ENCODE peak calls at places on chromosomes 4 and X, in nine cellular contexts. S, N, G, O, H, I, F, D and Q are unnamed samples.

GRCh38 chr4:54961357-54961975 is 163.9 kb downstream of the KDR start:
- DNase-seq in S (no peak), N (peak), G (no peak), O (no peak), H (no peak), I (peak), F (no peak), D (no peak), Q (peak)

GRCh38 chr4:76539979-76540378 is 105.0 kb downstream of the SHROOM3 start:
- DNase-seq in S (no peak), N (no peak), G (no peak), O (no peak), H (no peak), I (peak), F (no peak), D (no peak), Q (no peak)

GRCh38 chr4:7004331-7004730 is 38.8 kb upstream of the TADA2B start:
- DNase-seq in S (no peak), N (no peak), G (no peak), O (peak), H (no peak), I (no peak), F (no peak), D (no peak), Q (peak)

GRCh38 chrX:100649550-100650356 is 5.8 kb downstream of the SRPX2 start:
- DNase-seq in S (peak), N (no peak), G (no peak), O (peak), H (peak), I (peak), F (no peak), D (no peak), Q (peak)

GRCh38 chrX:39855748-39856129 is 242.0 kb downstream of the BCOR start:
- DNase-seq in S (no peak), N (no peak), G (peak), O (no peak), H (no peak), I (peak), F (peak), D (peak), Q (peak)

GRCh38 chr4:120770897-120771296 is 151.6 kb downstream of the PRDM5 start:
- DNase-seq in S (no peak), N (no peak), G (no peak), O (no peak), H (no peak), I (no peak), F (no peak), D (no peak), Q (no peak)

GRCh38 chr4:124685851-124686250 is 26.7 kb downstream of the ANKRD50 start:
- DNase-seq in S (no peak), N (no peak), G (no peak), O (no peak), H (no peak), I (no peak), F (no peak), D (no peak), Q (no peak)

GRCh38 chr4:87524456-87524855 is 4.7 kb downstream of the SPARCL1 start:
- DNase-seq in S (no peak), N (no peak), G (no peak), O (no peak), H (no peak), I (no peak), F (no peak), D (no peak), Q (no peak)

GRCh38 chr4:3868146-3868840 is 102.1 kb downstream of the ADRA2C start:
- DNase-seq in S (peak), N (no peak), G (no peak), O (peak), H (peak), I (peak), F (no peak), D (peak), Q (peak)

GRCh38 chr4:103329642-103330041 is 131.5 kb upstream of the CENPE start:
- DNase-seq in S (no peak), N (no peak), G (no peak), O (no peak), H (no peak), I (no peak), F (no peak), D (no peak), Q (no peak)

GRCh38 chrX:29666361-29666760 is 549.0 kb upstream of the MAGEB2 start:
- DNase-seq in S (no peak), N (no peak), G (no peak), O (no peak), H (no peak), I (no peak), F (no peak), D (no peak), Q (no peak)

GRCh38 chrX:86805241-86805640 is 657.0 kb downstream of the DACH2 start:
- DNase-seq in S (no peak), N (no peak), G (no peak), O (no peak), H (no peak), I (no peak), F (no peak), D (no peak), Q (no peak)

GRCh38 chrX:126994011-126994410 is 174.5 kb downstream of the PRR32 start:
- DNase-seq in S (peak), N (no peak), G (no peak), O (no peak), H (peak), I (no peak), F (no peak), D (no peak), Q (no peak)

GRCh38 chrX:39556056-39556455 is 541.7 kb downstream of the BCOR start:
- DNase-seq in S (no peak), N (no peak), G (no peak), O (no peak), H (no peak), I (no peak), F (no peak), D (peak), Q (peak)

GRCh38 chrX:148354906-148355305 is 145.5 kb upstream of the AFF2 start:
- DNase-seq in S (no peak), N (no peak), G (no peak), O (no peak), H (no peak), I (no peak), F (no peak), D (no peak), Q (no peak)

GRCh38 chrX:22053486-22053885 is 21.4 kb downstream of the PHEX start:
- DNase-seq in S (no peak), N (no peak), G (no peak), O (no peak), H (no peak), I (no peak), F (no peak), D (no peak), Q (no peak)

GRCh38 chrX:41100200-41100599 is 15.0 kb downstream of the USP9X start:
- DNase-seq in S (no peak), N (no peak), G (no peak), O (no peak), H (no peak), I (no peak), F (no peak), D (no peak), Q (no peak)

GRCh38 chrX:1212532-1212931 is at the start of gene CRLF2:
- DNase-seq in S (no peak), N (no peak), G (no peak), O (no peak), H (no peak), I (no peak), F (peak), D (no peak), Q (no peak)

GRCh38 chr4:3766207-3766790 is at the start of gene ADRA2C:
- DNase-seq in S (no peak), N (no peak), G (no peak), O (no peak), H (peak), I (peak), F (no peak), D (no peak), Q (peak)

GRCh38 chrX:97320305-97320704 is 436.6 kb downstream of the RPA4 start:
- DNase-seq in S (no peak), N (no peak), G (no peak), O (no peak), H (no peak), I (no peak), F (no peak), D (no peak), Q (no peak)

GRCh38 chrX:135095715-135096114 is 24.6 kb downstream of the ETDB start:
- DNase-seq in S (no peak), N (no peak), G (no peak), O (no peak), H (no peak), I (no peak), F (no peak), D (no peak), Q (no peak)

GRCh38 chrX:78945186-78945912 is at the start of gene P2RY10:
- DNase-seq in S (no peak), N (no peak), G (peak), O (no peak), H (no peak), I (no peak), F (no peak), D (no peak), Q (no peak)

GRCh38 chr4:89800012-89800516 is 36.9 kb downstream of the SNCA start:
- DNase-seq in S (no peak), N (no peak), G (no peak), O (no peak), H (no peak), I (no peak), F (no peak), D (no peak), Q (no peak)

GRCh38 chrX:154096140-154097002 is 1.1 kb downstream of the MECP2 start:
- DNase-seq in S (peak), N (no peak), G (no peak), O (no peak), H (no peak), I (peak), F (no peak), D (no peak), Q (no peak)

GRCh38 chr4:145934434-145935047 is 4.1 kb downstream of the ZNF827 start:
- DNase-seq in S (no peak), N (peak), G (no peak), O (no peak), H (no peak), I (no peak), F (no peak), D (no peak), Q (no peak)

GRCh38 chrX:134948333-134949241 is 42.2 kb upstream of the SMIM10 start:
- DNase-seq in S (peak), N (no peak), G (no peak), O (no peak), H (no peak), I (peak), F (no peak), D (no peak), Q (no peak)

GRCh38 chr4:149765630-149766029 is 50.0 kb downstream of the IQCM start:
- DNase-seq in S (no peak), N (no peak), G (no peak), O (no peak), H (no peak), I (no peak), F (no peak), D (no peak), Q (no peak)

GRCh38 chr4:154577324-154577723 is 13.2 kb downstream of the FGA start:
- DNase-seq in S (no peak), N (no peak), G (no peak), O (no peak), H (no peak), I (no peak), F (no peak), D (no peak), Q (no peak)

GRCh38 chrX:133005038-133005437 is 46.6 kb upstream of the HS6ST2 start:
- DNase-seq in S (no peak), N (peak), G (no peak), O (no peak), H (peak), I (peak), F (no peak), D (no peak), Q (peak)

GRCh38 chr4:185512516-185512915 is 22.8 kb downstream of the PDLIM3 start:
- DNase-seq in S (no peak), N (no peak), G (no peak), O (no peak), H (no peak), I (no peak), F (no peak), D (no peak), Q (no peak)

GRCh38 chr4:76607266-76607799 is 172.3 kb downstream of the SHROOM3 start:
- DNase-seq in S (no peak), N (no peak), G (no peak), O (no peak), H (no peak), I (no peak), F (no peak), D (no peak), Q (no peak)

GRCh38 chrX:70044541-70045245 is 5.0 kb downstream of the AWAT2 start:
- DNase-seq in S (no peak), N (no peak), G (no peak), O (no peak), H (no peak), I (no peak), F (no peak), D (no peak), Q (no peak)

GRCh38 chr4:71140563-71140962 is 147.1 kb downstream of the DCK start:
- DNase-seq in S (no peak), N (no peak), G (no peak), O (no peak), H (no peak), I (no peak), F (no peak), D (no peak), Q (no peak)

GRCh38 chr4:621296-622070 is 3.9 kb upstream of the PDE6B start:
- DNase-seq in S (no peak), N (no peak), G (no peak), O (peak), H (no peak), I (no peak), F (no peak), D (no peak), Q (peak)